ENCODE peak calls at places on chromosomes 3 and 15, in nine cellular contexts. One of them, this sample, is unnamed. For H3K4me1, the result is how much of the 10 kb centered on the place peaks cover.

GRCh38 chr15:25989327-25989726 is 126.2 kb upstream of the ATP10A start:
- DNase-seq in right cardiac atrium: peak
- DNase-seq in pancreas: no peak
- DNase-seq in heart right ventricle: no peak
- DNase-seq in OCI-LY7: no peak
- DNase-seq in small intestine: no peak
- DNase-seq in mesendoderm: peak
- DNase-seq in CD8-positive, alpha-beta T cell: no peak
- DNase-seq in HCT116: no peak
- DNase-seq in this sample: no peak

GRCh38 chr3:141115752-141116541 is 64.8 kb downstream of the SPSB4 start:
- DNase-seq in OCI-LY7: no peak
- DNase-seq in heart right ventricle: peak
- DNase-seq in CD8-positive, alpha-beta T cell: no peak
- DNase-seq in small intestine: no peak
- DNase-seq in HCT116: no peak
- DNase-seq in mesendoderm: no peak
- DNase-seq in pancreas: no peak
- DNase-seq in right cardiac atrium: no peak
- DNase-seq in this sample: no peak

GRCh38 chr3:144181062-144181461 is 209.4 kb downstream of the DIPK2A start:
- DNase-seq in pancreas: no peak
- DNase-seq in CD8-positive, alpha-beta T cell: no peak
- DNase-seq in mesendoderm: no peak
- DNase-seq in OCI-LY7: no peak
- DNase-seq in right cardiac atrium: no peak
- DNase-seq in HCT116: no peak
- DNase-seq in heart right ventricle: no peak
- DNase-seq in small intestine: no peak
- DNase-seq in this sample: no peak

GRCh38 chr3:45553469-45553974 is 41.0 kb upstream of the LIMD1 start:
- DNase-seq in heart right ventricle: peak
- DNase-seq in CD8-positive, alpha-beta T cell: no peak
- DNase-seq in pancreas: peak
- DNase-seq in HCT116: no peak
- DNase-seq in right cardiac atrium: peak
- DNase-seq in mesendoderm: peak
- DNase-seq in OCI-LY7: peak
- DNase-seq in small intestine: no peak
- DNase-seq in this sample: no peak

GRCh38 chr3:31879365-31879764 is 101.7 kb downstream of the OSBPL10 start:
- DNase-seq in OCI-LY7: no peak
- DNase-seq in pancreas: no peak
- DNase-seq in heart right ventricle: no peak
- DNase-seq in HCT116: no peak
- DNase-seq in right cardiac atrium: no peak
- DNase-seq in mesendoderm: no peak
- DNase-seq in CD8-positive, alpha-beta T cell: no peak
- DNase-seq in small intestine: no peak
- DNase-seq in this sample: no peak

GRCh38 chr3:59189561-59190338 is 139.9 kb upstream of the CFAP20DC start:
- DNase-seq in mesendoderm: peak
- DNase-seq in OCI-LY7: no peak
- DNase-seq in heart right ventricle: no peak
- DNase-seq in right cardiac atrium: no peak
- DNase-seq in CD8-positive, alpha-beta T cell: no peak
- DNase-seq in HCT116: no peak
- DNase-seq in pancreas: no peak
- DNase-seq in small intestine: peak
- DNase-seq in this sample: no peak

GRCh38 chr3:197367081-197367780 is 68.8 kb upstream of the DLG1 start:
- DNase-seq in pancreas: no peak
- DNase-seq in small intestine: no peak
- DNase-seq in CD8-positive, alpha-beta T cell: no peak
- DNase-seq in HCT116: no peak
- DNase-seq in OCI-LY7: no peak
- DNase-seq in right cardiac atrium: no peak
- DNase-seq in heart right ventricle: no peak
- DNase-seq in mesendoderm: peak
- DNase-seq in this sample: peak

GRCh38 chr3:141401584-141402475 is 33.5 kb downstream of the ZBTB38 start:
- DNase-seq in small intestine: peak
- DNase-seq in OCI-LY7: no peak
- DNase-seq in CD8-positive, alpha-beta T cell: peak
- DNase-seq in HCT116: no peak
- DNase-seq in pancreas: peak
- DNase-seq in right cardiac atrium: peak
- DNase-seq in heart right ventricle: no peak
- DNase-seq in mesendoderm: peak
- DNase-seq in this sample: no peak

GRCh38 chr3:108051005-108051404 is 39.8 kb downstream of the CD47 start:
- DNase-seq in CD8-positive, alpha-beta T cell: no peak
- DNase-seq in small intestine: no peak
- DNase-seq in heart right ventricle: no peak
- DNase-seq in mesendoderm: no peak
- DNase-seq in pancreas: no peak
- DNase-seq in right cardiac atrium: no peak
- DNase-seq in OCI-LY7: no peak
- DNase-seq in HCT116: no peak
- DNase-seq in this sample: no peak

GRCh38 chr3:52361893-52362292 is 45.8 kb downstream of the DNAH1 start:
- DNase-seq in right cardiac atrium: no peak
- DNase-seq in small intestine: no peak
- DNase-seq in heart right ventricle: no peak
- DNase-seq in OCI-LY7: no peak
- DNase-seq in pancreas: no peak
- DNase-seq in mesendoderm: no peak
- DNase-seq in HCT116: no peak
- DNase-seq in CD8-positive, alpha-beta T cell: no peak
- DNase-seq in this sample: no peak

GRCh38 chr15:85707519-85708338 is 87.0 kb downstream of the KLHL25 start:
- DNase-seq in OCI-LY7: peak
- DNase-seq in right cardiac atrium: no peak
- DNase-seq in pancreas: peak
- DNase-seq in CD8-positive, alpha-beta T cell: no peak
- DNase-seq in small intestine: peak
- DNase-seq in heart right ventricle: peak
- DNase-seq in HCT116: no peak
- DNase-seq in mesendoderm: peak
- DNase-seq in this sample: no peak

GRCh38 chr3:9078561-9079240 is 115.4 kb upstream of the RAD18 start:
- DNase-seq in right cardiac atrium: no peak
- DNase-seq in mesendoderm: peak
- DNase-seq in heart right ventricle: no peak
- DNase-seq in OCI-LY7: no peak
- DNase-seq in pancreas: no peak
- DNase-seq in small intestine: no peak
- DNase-seq in HCT116: peak
- DNase-seq in CD8-positive, alpha-beta T cell: no peak
- DNase-seq in this sample: no peak
- H3K27ac ChIP-seq in right cardiac atrium: no peak
- H3K27ac ChIP-seq in mesendoderm: no peak
- H3K27ac ChIP-seq in heart right ventricle: no peak
- H3K27ac ChIP-seq in OCI-LY7: no peak
- H3K27ac ChIP-seq in pancreas: no peak
- H3K27ac ChIP-seq in small intestine: no peak
- H3K27ac ChIP-seq in HCT116: no peak
- H3K27ac ChIP-seq in CD8-positive, alpha-beta T cell: no peak
- H3K27ac ChIP-seq in this sample: no peak

DNA sequence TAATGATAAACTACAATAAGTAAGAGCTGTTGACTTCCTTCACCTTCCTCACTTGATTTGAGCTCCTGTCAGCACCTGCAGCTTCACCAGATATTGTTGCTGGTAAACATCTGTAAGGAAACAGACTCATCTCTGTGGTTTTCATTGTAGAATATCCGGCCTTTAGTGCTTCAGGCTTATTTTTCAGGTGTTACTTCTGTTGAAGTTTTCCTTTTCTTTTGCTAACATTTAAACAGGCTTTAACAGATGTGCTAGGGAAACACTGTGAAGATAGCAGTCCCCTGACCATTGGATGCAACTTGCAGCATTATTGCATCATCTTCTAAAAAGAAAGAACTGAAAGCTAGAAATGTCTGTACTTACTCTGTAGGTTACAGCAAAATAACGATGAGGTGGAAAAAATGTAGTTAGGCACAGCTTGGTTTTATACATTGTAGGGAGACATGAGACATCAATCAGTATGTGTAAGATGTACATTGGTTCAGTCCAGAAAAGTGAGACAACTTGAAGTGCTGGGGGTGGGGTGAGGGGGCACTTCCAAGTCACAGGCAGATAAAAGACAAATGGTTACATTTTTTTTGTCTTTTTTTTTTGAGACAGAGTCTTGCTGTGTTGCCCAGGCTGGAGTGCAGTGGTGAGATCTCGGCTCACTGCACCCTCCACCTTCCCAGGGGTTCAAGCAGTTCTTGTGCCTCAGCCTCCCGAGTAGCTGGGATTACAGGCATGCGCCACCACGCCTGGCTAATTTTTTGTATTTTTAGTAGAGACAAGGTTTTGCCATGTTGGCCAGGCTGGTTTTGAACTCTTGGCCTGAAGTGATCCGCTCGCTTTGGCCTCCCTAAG is 10.2 kb downstream of the EDEM1 start:
- DNase-seq in CD8-positive, alpha-beta T cell: peak
- DNase-seq in heart right ventricle: no peak
- DNase-seq in small intestine: peak
- DNase-seq in OCI-LY7: peak
- DNase-seq in mesendoderm: peak
- DNase-seq in right cardiac atrium: no peak
- DNase-seq in pancreas: no peak
- DNase-seq in HCT116: no peak
- DNase-seq in this sample: no peak
- H3K4me1 ChIP-seq in CD8-positive, alpha-beta T cell: half or more
- H3K4me1 ChIP-seq in heart right ventricle: under half
- H3K4me1 ChIP-seq in small intestine: under half
- H3K4me1 ChIP-seq in OCI-LY7: half or more
- H3K4me1 ChIP-seq in mesendoderm: under half
- H3K4me1 ChIP-seq in right cardiac atrium: under half
- H3K4me1 ChIP-seq in pancreas: under half
- H3K4me1 ChIP-seq in HCT116: under half
- H3K4me1 ChIP-seq in this sample: under half

DNA sequence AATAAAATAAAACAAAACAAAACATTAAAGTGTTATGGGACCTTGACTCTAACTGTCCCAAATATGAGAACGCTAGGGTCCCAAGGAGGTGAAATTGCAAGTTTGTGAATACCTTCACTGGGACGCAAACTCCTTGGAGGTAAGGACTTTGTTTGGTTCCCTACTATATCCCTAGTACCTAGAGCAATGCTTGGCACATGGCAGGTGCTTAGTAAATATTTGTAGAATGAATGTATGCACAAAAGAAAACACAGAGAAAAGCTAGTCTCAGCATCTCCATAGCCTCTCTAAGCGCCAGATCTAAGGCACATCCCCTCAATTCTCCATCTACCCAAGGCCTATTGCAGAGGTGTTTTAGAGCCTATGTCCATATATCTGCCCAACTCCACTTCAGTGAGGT is 30.5 kb downstream of the GPR176 start:
- DNase-seq in mesendoderm: no peak
- DNase-seq in pancreas: no peak
- DNase-seq in OCI-LY7: no peak
- DNase-seq in heart right ventricle: no peak
- DNase-seq in CD8-positive, alpha-beta T cell: no peak
- DNase-seq in small intestine: no peak
- DNase-seq in right cardiac atrium: no peak
- DNase-seq in HCT116: no peak
- DNase-seq in this sample: no peak
- H3K27ac ChIP-seq in mesendoderm: no peak
- H3K27ac ChIP-seq in pancreas: no peak
- H3K27ac ChIP-seq in OCI-LY7: no peak
- H3K27ac ChIP-seq in heart right ventricle: no peak
- H3K27ac ChIP-seq in CD8-positive, alpha-beta T cell: no peak
- H3K27ac ChIP-seq in small intestine: no peak
- H3K27ac ChIP-seq in right cardiac atrium: no peak
- H3K27ac ChIP-seq in HCT116: no peak
- H3K27ac ChIP-seq in this sample: no peak

GRCh38 chr3:42072583-42072924 is 18.6 kb upstream of the TRAK1 start:
- DNase-seq in small intestine: no peak
- DNase-seq in right cardiac atrium: no peak
- DNase-seq in CD8-positive, alpha-beta T cell: no peak
- DNase-seq in OCI-LY7: no peak
- DNase-seq in pancreas: no peak
- DNase-seq in mesendoderm: no peak
- DNase-seq in HCT116: no peak
- DNase-seq in heart right ventricle: no peak
- DNase-seq in this sample: no peak
- H3K4me1 ChIP-seq in small intestine: under half
- H3K4me1 ChIP-seq in right cardiac atrium: under half
- H3K4me1 ChIP-seq in CD8-positive, alpha-beta T cell: under half
- H3K4me1 ChIP-seq in OCI-LY7: half or more
- H3K4me1 ChIP-seq in pancreas: under half
- H3K4me1 ChIP-seq in mesendoderm: under half
- H3K4me1 ChIP-seq in HCT116: under half
- H3K4me1 ChIP-seq in heart right ventricle: half or more
- H3K4me1 ChIP-seq in this sample: under half

DNA sequence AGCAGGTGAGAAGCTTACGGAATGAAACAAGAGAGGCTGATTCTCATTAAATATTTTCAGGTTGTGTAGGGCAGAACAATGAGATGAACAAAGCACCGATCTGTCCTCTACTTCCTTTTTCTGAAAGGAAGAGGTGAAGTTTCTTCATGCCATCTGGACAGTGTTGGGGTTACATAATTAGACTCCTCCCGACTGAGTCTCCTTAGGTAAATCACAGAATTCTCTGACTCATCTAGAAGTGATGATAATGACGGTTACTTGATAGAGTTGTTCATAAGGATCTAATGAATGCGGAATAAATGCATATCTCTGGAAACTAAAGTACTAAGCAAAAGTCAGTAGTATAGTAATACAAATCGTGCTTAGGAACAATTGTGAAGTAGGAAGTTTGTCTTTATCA is 21.2 kb downstream of the CRTC3 start:
- DNase-seq in OCI-LY7: peak
- DNase-seq in HCT116: no peak
- DNase-seq in heart right ventricle: no peak
- DNase-seq in CD8-positive, alpha-beta T cell: no peak
- DNase-seq in pancreas: no peak
- DNase-seq in small intestine: no peak
- DNase-seq in mesendoderm: no peak
- DNase-seq in right cardiac atrium: no peak
- DNase-seq in this sample: no peak
- H3K27ac ChIP-seq in OCI-LY7: peak
- H3K27ac ChIP-seq in HCT116: no peak
- H3K27ac ChIP-seq in heart right ventricle: no peak
- H3K27ac ChIP-seq in CD8-positive, alpha-beta T cell: no peak
- H3K27ac ChIP-seq in pancreas: no peak
- H3K27ac ChIP-seq in small intestine: no peak
- H3K27ac ChIP-seq in mesendoderm: no peak
- H3K27ac ChIP-seq in right cardiac atrium: peak
- H3K27ac ChIP-seq in this sample: no peak